ENCODE peak calls at places on chromosomes 2 and 18, in four cellular contexts. O is gastrocnemius medialis, P is tibial nerve, V is IMR-90. F is an unnamed sample. For H3K4me1, the result is how much of the 10 kb centered on the place peaks cover.

GRCh38 chr2:238133499-238134392 is 4.7 kb upstream of the KLHL30 start:
- DNase-seq in O (no peak), P (no peak), V (no peak), F (peak)

GRCh38 chr2:5315512-5315911 is 376.7 kb upstream of the SOX11 start:
- DNase-seq in O (no peak), P (no peak), V (no peak), F (no peak)

GRCh38 chr2:45497355-45497754 is 113.7 kb downstream of the SRBD1 start:
- DNase-seq in O (no peak), P (no peak), V (peak), F (no peak)

GRCh38 chr2:55511508-55512124 is 7.9 kb upstream of the CFAP36 start:
- DNase-seq in O (no peak), P (no peak), V (peak), F (no peak)

GRCh38 chr2:181462032-181462431 is 4.8 kb downstream of the ITGA4 start:
- DNase-seq in O (no peak), P (no peak), V (peak), F (no peak)

GRCh38 chr2:239824051-239824694 is 201.0 kb downstream of the NDUFA10 start:
- DNase-seq in O (no peak), P (no peak), V (no peak), F (peak)

GRCh38 chr2:74551942-74552913 is 1.5 kb downstream of the LOXL3 start:
- DNase-seq in O (no peak), P (no peak), V (no peak), F (no peak)

GRCh38 chr18:75280427-75281280 is 70.1 kb downstream of the TSHZ1 start:
- DNase-seq in O (no peak), P (no peak), V (peak), F (no peak)

GRCh38 chr2:14720319-14720718 is 87.8 kb downstream of the LRATD1 start:
- DNase-seq in O (no peak), P (no peak), V (peak), F (no peak)

GRCh38 chr2:120748741-120749140 is 13.1 kb downstream of the GLI2 start:
- DNase-seq in O (no peak), P (no peak), V (no peak), F (no peak)
- H3K4me1 ChIP-seq in O (under half), P (under half), V (under half), F (under half)

DNA sequence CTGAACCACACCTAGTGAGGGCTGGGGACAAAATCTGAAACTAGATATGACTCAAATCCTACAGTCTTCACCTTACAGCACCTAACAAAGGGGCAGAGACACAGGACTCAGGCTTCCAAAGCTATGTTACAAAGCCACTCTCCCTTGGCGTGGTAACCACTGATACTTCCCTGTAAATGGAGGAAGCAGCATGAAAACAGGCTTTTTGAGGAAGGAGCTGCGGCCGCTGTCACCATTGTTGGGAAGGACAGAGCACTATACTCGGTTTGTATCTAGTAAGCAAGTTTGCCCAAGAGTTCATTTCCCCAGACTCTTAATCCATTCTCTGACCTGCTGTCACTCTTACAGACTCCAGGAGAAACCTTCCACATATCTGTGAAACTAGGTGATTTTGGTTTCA is 60.3 kb downstream of the LONRF2 start:
- DNase-seq in O (no peak), P (no peak), V (no peak), F (no peak)
- TF ChIP-seq CTCF in O (no peak), P (no peak), V (no peak), F (no peak)

GRCh38 chr2:160479269-160479668 is 14.3 kb downstream of the RBMS1 start:
- DNase-seq in O (no peak), P (no peak), V (no peak), F (no peak)
- H3K4me1 ChIP-seq in O (under half), P (under half), V (under half), F (under half)

GRCh38 chr18:5600376-5601071 is 56.7 kb upstream of the EPB41L3 start:
- DNase-seq in O (no peak), P (no peak), V (peak), F (peak)
- TF ChIP-seq CTCF in O (peak), P (no peak), V (peak), F (peak)

DNA sequence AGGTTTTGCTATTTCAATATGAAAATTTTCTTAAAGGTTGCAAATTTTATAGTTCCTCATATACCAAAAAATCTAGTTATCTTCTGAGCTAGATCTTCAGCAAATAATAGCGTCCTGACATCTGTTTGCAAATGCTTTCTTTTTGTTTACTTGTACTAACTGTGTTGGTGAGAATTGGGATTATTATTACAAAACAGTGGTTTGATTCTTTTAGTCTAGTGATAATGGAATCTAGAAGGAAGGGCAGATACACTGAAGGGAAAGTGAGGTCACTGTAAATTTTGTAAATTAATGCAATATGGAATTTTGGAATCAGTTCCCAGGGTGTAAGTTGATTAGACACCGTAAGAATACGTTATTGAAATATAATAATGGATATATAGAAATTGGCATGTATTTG is 36.2 kb upstream of the NT5C1B start:
- DNase-seq in O (no peak), P (no peak), V (no peak), F (no peak)
- H3K4me1 ChIP-seq in O (under half), P (under half), V (under half), F (under half)

GRCh38 chr18:72541871-72542690 is 2.1 kb downstream of the CBLN2 start:
- DNase-seq in O (no peak), P (no peak), V (no peak), F (no peak)
- TF ChIP-seq CTCF in O (no peak), P (no peak), V (no peak), F (no peak)

DNA sequence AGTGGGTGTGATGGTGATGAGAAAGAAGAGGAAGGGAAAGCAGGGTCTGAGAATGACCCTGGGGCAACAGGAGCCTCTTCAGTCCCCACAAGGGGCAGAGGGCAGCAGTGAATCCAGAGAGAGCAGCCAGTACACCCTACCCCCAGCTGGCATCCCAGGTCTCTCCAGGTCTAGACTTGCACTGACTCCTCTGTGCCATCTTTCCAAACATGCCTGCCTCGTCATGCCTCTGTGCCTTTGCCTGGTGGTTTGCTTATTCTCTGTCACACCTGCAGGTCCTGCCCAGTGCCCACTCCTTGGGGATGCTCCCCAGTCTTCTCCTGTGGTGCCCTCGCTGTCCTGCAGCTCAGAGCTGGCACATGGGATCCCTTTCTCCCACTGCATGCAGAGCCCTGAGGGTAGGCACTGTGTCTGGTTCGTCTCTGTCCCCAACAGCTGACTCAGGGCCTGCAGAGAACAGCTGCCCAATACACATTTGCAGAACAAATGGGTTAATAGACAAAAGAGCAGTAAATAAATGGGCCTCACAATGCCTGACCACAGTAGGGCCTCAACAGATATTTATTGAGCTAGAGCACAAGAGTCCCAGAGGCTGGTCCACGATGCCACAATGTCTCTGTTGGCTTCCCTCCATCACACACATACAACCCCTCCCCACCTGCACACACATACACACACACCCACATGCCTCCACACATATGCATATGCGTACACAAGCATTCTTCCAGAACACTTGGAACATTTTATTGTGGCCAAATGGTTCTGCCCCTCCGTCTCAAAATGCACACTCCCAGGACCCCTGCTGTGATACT is 89.8 kb downstream of the HS1BP3 start:
- DNase-seq in O (no peak), P (no peak), V (no peak), F (no peak)
- H3K4me1 ChIP-seq in O (under half), P (under half), V (under half), F (under half)

GRCh38 chr18:58300867-58301266 is 256.8 kb downstream of the NEDD4L start:
- DNase-seq in O (no peak), P (no peak), V (peak), F (no peak)
- TF ChIP-seq CTCF in O (no peak), P (no peak), V (no peak), F (no peak)